ENCODE peak calls at places on chromosomes 6 and 20, in five cellular contexts. K, H, Y, Q and W are unnamed samples. For H3K27me3, the result is how much of the 10 kb centered on the place peaks cover.

GRCh38 chr6:12709556-12709955 is 7.0 kb upstream of the PHACTR1 start:
- DNase-seq in K (no peak), H (no peak), Y (no peak), Q (no peak), W (no peak)

GRCh38 chr6:107061125-107062020 is 33.4 kb downstream of the MTRES1 start:
- DNase-seq in K (no peak), H (no peak), Y (no peak), Q (peak), W (no peak)

GRCh38 chr20:12358006-12358654 is 440.4 kb downstream of the BTBD3 start:
- DNase-seq in K (no peak), H (peak), Y (no peak), Q (no peak), W (no peak)

GRCh38 chr6:155854787-155855186 is 399.1 kb upstream of the NOX3 start:
- DNase-seq in K (no peak), H (no peak), Y (no peak), Q (no peak), W (no peak)

GRCh38 chr20:9409352-9409751 is 105.0 kb upstream of the LAMP5 start:
- DNase-seq in K (no peak), H (peak), Y (no peak), Q (no peak), W (no peak)

GRCh38 chr20:48760403-48760889 is 67.4 kb downstream of the PREX1 start:
- DNase-seq in K (peak), H (peak), Y (no peak), Q (peak), W (peak)

GRCh38 chr6:20632696-20633095 is 98.4 kb downstream of the CDKAL1 start:
- DNase-seq in K (no peak), H (no peak), Y (no peak), Q (no peak), W (no peak)

GRCh38 chr6:130215526-130215925 is 7.2 kb downstream of the SAMD3 start:
- DNase-seq in K (no peak), H (no peak), Y (no peak), Q (peak), W (peak)

GRCh38 chr6:25388776-25389175 is 109.6 kb downstream of the CARMIL1 start:
- DNase-seq in K (no peak), H (no peak), Y (no peak), Q (no peak), W (no peak)

GRCh38 chr6:113306552-113307145 is 550.5 kb upstream of the MARCKS start:
- DNase-seq in K (no peak), H (peak), Y (peak), Q (peak), W (peak)

GRCh38 chr20:32077192-32077591 is 25.1 kb downstream of the HCK start:
- DNase-seq in K (no peak), H (no peak), Y (no peak), Q (no peak), W (no peak)

GRCh38 chr20:1832634-1833033 is 62.6 kb upstream of the SIRPA start:
- DNase-seq in K (no peak), H (no peak), Y (no peak), Q (no peak), W (no peak)

GRCh38 chr20:1835126-1835525 is 60.1 kb upstream of the SIRPA start:
- DNase-seq in K (no peak), H (no peak), Y (no peak), Q (no peak), W (no peak)

GRCh38 chr20:1833728-1834726 is 61.2 kb upstream of the SIRPA start:
- DNase-seq in K (no peak), H (no peak), Y (no peak), Q (no peak), W (no peak)

GRCh38 chr20:1831606-1832005 is 63.6 kb upstream of the SIRPA start:
- DNase-seq in K (no peak), H (no peak), Y (no peak), Q (no peak), W (no peak)

GRCh38 chr20:1833216-1833615 is 62.0 kb upstream of the SIRPA start:
- DNase-seq in K (no peak), H (no peak), Y (no peak), Q (no peak), W (no peak)
- H3K27me3 ChIP-seq in K (under half), H (under half), Y (under half), Q (under half), W (under half)

GRCh38 chr6:39047434-39048327 is 900 bp upstream of the GLP1R start:
- DNase-seq in K (no peak), H (no peak), Y (peak), Q (no peak), W (no peak)
- H3K27me3 ChIP-seq in K (under half), H (half or more), Y (half or more), Q (under half), W (under half)

DNA sequence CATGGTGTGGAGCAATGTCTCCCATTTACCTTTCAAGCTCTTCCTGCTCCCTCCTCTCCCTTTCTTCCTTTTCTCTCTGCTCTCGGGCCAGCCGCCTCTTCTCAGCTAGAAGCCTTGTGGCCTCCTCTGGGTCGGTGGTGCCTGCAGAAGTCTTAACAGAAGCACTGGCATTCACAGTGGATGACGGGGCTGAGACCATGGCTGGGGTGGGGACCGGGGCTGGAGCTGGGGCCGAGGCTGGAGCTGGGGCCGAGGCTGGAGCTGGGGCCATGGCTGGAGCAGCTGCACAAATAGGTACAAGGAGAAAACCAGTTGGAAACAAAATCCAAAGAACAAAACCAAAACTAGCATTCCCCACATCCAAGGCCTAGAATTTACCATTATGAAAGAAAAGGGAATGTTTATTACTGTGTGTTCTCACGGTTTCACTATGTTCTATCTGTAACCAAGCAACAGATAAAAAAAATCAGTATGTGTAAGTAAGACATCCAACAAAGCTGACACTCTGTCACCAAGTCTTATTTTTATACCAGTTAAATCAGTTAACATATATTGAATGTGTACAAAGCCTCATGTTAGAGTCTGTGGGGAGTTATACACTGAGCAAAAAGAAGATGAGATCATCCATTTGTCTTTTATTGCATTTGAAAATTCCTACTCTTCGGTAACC is 72.9 kb upstream of the BCLAF1 start:
- DNase-seq in K (no peak), H (no peak), Y (no peak), Q (no peak), W (no peak)
- H3K27me3 ChIP-seq in K (under half), H (under half), Y (under half), Q (under half), W (under half)

DNA sequence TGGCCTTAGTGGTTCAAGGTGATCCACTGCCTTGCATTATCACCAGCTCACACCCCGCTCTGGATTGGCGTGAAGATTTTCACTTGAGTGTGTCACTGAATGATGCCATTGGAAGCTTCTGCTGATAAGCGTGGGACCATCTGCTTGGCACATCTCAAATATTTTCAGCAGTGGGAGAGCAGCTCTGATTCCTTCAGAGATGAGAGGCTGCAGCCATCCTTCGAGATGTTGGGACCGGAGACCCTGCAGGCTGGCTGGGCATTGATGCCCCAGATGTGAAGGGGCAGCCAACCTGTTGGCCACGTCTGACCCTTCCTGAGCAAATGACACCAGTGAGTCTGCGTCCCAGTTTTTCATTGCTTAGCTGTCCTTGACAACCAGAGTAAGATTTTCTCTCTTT is at the start of gene MAS1:
- DNase-seq in K (no peak), H (no peak), Y (no peak), Q (no peak), W (no peak)
- H3K27me3 ChIP-seq in K (under half), H (under half), Y (under half), Q (under half), W (under half)

DNA sequence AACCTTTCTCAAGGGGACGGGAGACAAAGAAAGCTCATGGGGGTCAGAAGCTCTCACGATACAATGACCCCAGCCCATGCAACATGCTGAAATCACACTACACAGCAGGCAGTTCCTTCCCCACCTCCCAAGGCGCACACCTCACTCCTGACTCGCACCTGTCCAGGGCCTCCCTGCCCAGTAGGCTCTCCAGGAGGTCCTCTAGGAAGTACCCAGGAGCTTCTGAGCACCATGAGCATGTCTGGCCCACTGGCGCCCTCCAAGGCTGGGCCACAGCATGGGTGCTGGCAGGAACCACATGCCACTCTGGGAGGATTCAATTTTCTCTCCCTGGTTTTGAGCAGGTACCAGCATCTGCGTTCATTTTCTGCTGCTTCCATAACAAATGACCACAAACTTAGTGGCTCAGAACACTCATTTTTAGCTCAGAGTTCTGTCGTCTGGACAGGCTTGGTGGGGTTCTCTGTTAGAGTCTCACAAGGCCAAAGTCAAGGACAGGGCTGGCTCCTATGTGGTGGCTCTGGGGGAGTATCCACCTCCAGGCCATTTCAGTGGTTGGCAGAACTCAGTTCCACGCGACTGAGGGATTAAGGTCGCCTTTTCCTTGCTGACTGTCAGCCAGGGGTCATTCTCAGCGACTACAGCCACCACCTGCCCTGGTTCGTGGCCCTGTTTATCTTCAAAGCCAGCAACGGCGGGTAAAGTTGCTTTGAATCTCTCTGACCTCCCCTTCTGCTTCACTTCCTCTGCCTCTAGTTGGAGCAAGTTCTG is 32.7 kb downstream of the ACSS1 start:
- DNase-seq in K (peak), H (no peak), Y (peak), Q (no peak), W (no peak)
- H3K27me3 ChIP-seq in K (under half), H (under half), Y (under half), Q (under half), W (under half)

DNA sequence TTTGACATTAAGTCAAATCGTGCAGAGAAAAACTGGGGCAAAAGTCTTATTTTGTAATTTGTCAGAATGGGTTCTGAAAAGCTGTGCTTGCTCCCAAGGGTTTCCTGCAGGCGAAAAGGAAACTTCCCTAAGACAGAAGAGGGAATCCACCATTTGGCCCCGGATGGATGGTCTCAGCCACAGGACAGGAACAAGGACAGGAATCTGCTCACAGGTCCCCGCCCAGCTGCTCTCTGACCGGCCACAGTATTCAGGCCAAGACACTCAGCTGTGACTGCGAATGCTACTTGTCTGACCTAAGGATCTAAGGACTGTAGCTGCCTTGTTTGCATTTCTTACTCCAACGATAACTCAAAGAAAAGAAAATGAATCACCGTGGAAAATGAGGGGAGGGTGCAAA is 197.0 kb downstream of the BMP7 start:
- DNase-seq in K (no peak), H (no peak), Y (peak), Q (no peak), W (no peak)
- H3K27me3 ChIP-seq in K (under half), H (under half), Y (under half), Q (under half), W (under half)